ENCODE peak calls at places on chromosomes 1 and 21, in six cellular contexts. X is SW 1271; O is EL; D is activated CD8-positive, alpha-beta T cell treated with anti-CD3 and anti-CD28 coated beads for 36 hours; G is cerebellar cortex; F is T-cell. P is an unnamed sample.

GRCh38 chr1:167227934-167228378 is 7.3 kb downstream of the POU2F1 start:
- DNase-seq in F (no peak), X (no peak), G (no peak), D (no peak), O (no peak), P (no peak)

GRCh38 chr1:53562983-53563379 is 103.8 kb downstream of the DMRTB1 start:
- DNase-seq in X (no peak), F (no peak), G (no peak), O (no peak), D (no peak), P (no peak)

GRCh38 chr1:152906023-152906565 is 2.3 kb upstream of the IVL start:
- DNase-seq in O (peak; percentile 97), X (no peak), F (no peak), G (no peak), D (no peak), P (no peak)

GRCh38 chr1:21573971-21574458 is 64.8 kb downstream of the ALPL start:
- DNase-seq in G (peak; percentile 95), F (no peak), D (peak; percentile 62), X (peak; percentile 48), O (peak; percentile 68), P (peak; percentile 71)

GRCh38 chr1:204211021-204211420 is 2.8 kb downstream of the GOLT1A start:
- DNase-seq in G (no peak), O (no peak), F (no peak), D (no peak), X (no peak), P (no peak)

GRCh38 chr21:31273278-31273677 is 70.8 kb downstream of the TIAM1 start:
- DNase-seq in G (no peak), D (peak; percentile 66), X (no peak), O (no peak), F (no peak), P (no peak)

GRCh38 chr1:25055961-25056360 is 125.9 kb upstream of the RUNX3 start:
- DNase-seq in D (no peak), X (no peak), O (no peak), G (no peak), F (no peak), P (no peak)

GRCh38 chr1:23530089-23530749 is 814 bp downstream of the E2F2 start:
- DNase-seq in F (no peak), O (no peak), G (no peak), X (no peak), D (peak; percentile 50), P (no peak)

GRCh38 chr1:93964777-93965200 is 55.6 kb upstream of the GCLM start:
- DNase-seq in D (peak; percentile 24), O (peak; percentile 38), X (no peak), F (no peak), G (no peak), P (no peak)

GRCh38 chr1:67285780-67286488 is 21.7 kb upstream of the IL12RB2 start:
- DNase-seq in O (peak; percentile 40), G (no peak), D (peak; percentile 57), F (no peak), X (no peak), P (no peak)

GRCh38 chr1:16978589-16979474 is 1.6 kb downstream of the MFAP2 start:
- DNase-seq in D (no peak), F (no peak), X (no peak), G (no peak), O (peak; percentile 89), P (no peak)

GRCh38 chr21:32329776-32330175 is 31.1 kb downstream of the MRAP start:
- DNase-seq in G (no peak), F (no peak), D (no peak), X (no peak), O (peak; percentile 57), P (no peak)

GRCh38 chr1:25649505-25650218 is 33.1 kb downstream of the MAN1C1 start:
- DNase-seq in G (no peak), X (no peak), D (no peak), O (no peak), F (no peak), P (no peak)

GRCh38 chr1:187079330-187079729 is 250.6 kb downstream of the PLA2G4A start:
- DNase-seq in G (no peak), D (no peak), X (no peak), O (no peak), F (no peak), P (no peak)

GRCh38 chr21:42843021-42843420 is 36.3 kb downstream of the WDR4 start:
- DNase-seq in F (no peak), O (no peak), D (no peak), G (no peak), X (no peak), P (no peak)

GRCh38 chr1:86466986-86467385 is 1.7 kb upstream of the CLCA1 start:
- DNase-seq in X (no peak), F (no peak), O (peak; percentile 31), G (no peak), D (no peak), P (no peak)

GRCh38 chr1:229341811-229342304 is 989 bp downstream of the CCSAP start:
- DNase-seq in G (peak; percentile 34), X (no peak), D (no peak), O (no peak), F (peak; percentile 16), P (no peak)

GRCh38 chr1:194297999-194298598 is 1111.7 kb upstream of the B3GALT2 start:
- DNase-seq in F (no peak), X (no peak), O (no peak), D (no peak), G (no peak), P (no peak)

GRCh38 chr1:11519629-11520031 is 40.7 kb downstream of the DISP3 start:
- DNase-seq in O (no peak), G (no peak), F (no peak), X (no peak), D (no peak), P (no peak)

GRCh38 chr1:61081637-61082335 is 575 bp upstream of the NFIA start:
- DNase-seq in G (peak; percentile 58), X (peak; percentile 13), O (peak; percentile 45), D (peak; percentile 74), F (peak; percentile 31), P (peak; percentile 53)

GRCh38 chr1:7644086-7644485 is 127.0 kb upstream of the VAMP3 start:
- DNase-seq in D (no peak), X (no peak), F (no peak), G (no peak), O (no peak), P (no peak)

GRCh38 chr1:192225713-192226112 is 67.5 kb downstream of the RGS18 start:
- DNase-seq in O (peak; percentile 70), D (no peak), G (no peak), F (no peak), X (peak; percentile 15), P (no peak)

GRCh38 chr1:67939176-67939751 is 106.0 kb upstream of the GNG12 start:
- DNase-seq in O (no peak), X (no peak), F (no peak), D (no peak), G (no peak), P (no peak)

GRCh38 chr1:229258031-229258850 is 12.7 kb upstream of the RAB4A start:
- DNase-seq in F (peak; percentile 54), O (peak; percentile 71), X (peak; percentile 53), D (peak; percentile 71), G (peak; percentile 84), P (peak; percentile 68)